ENCODE peak calls at places on chromosomes 11 and 22, in six cellular contexts. G is left lung, J is GM13976, V is fibroblast of lung, B is stomach, C is ovary. U is an unnamed sample.

GRCh38 chr11:44781697-44782096 is 54.9 kb downstream of the TSPAN18 start:
- DNase-seq in G (no peak), J (no peak), V (no peak), B (no peak), C (no peak), U (no peak)

GRCh38 chr11:64268687-64269379 is 15.6 kb downstream of the BAD start:
- DNase-seq in G (peak; percentile 79), J (peak; percentile 72), V (peak; percentile 68), B (peak; percentile 69), C (peak; percentile 90), U (no peak)

GRCh38 chr22:44622147-44622427 is 79.9 kb upstream of the PRR5 start:
- DNase-seq in G (no peak), J (no peak), V (no peak), B (no peak), C (no peak), U (no peak)

GRCh38 chr11:44223261-44223660 is 86.7 kb downstream of the ALX4 start:
- DNase-seq in G (no peak), J (no peak), V (peak; percentile 60), B (no peak), C (no peak), U (no peak)

GRCh38 chr22:36506637-36507517 is at the start of gene FOXRED2:
- DNase-seq in G (peak; percentile 87), J (peak; percentile 99), V (peak; percentile 67), B (peak; percentile 93), C (peak; percentile 90), U (peak; percentile 92)

GRCh38 chr11:114265084-114265878 is 30.9 kb upstream of the NNMT start:
- DNase-seq in G (no peak), J (no peak), V (no peak), B (no peak), C (no peak), U (no peak)

GRCh38 chr11:44506375-44507016 is 59.0 kb upstream of the CD82 start:
- DNase-seq in G (no peak), J (no peak), V (no peak), B (no peak), C (no peak), U (no peak)

GRCh38 chr22:50732681-50733080 is 5.3 kb upstream of the ACR start:
- DNase-seq in G (no peak), J (no peak), V (no peak), B (no peak), C (no peak), U (peak; percentile 4)

GRCh38 chr22:21673534-21674321 is 7.9 kb downstream of the PPIL2 start:
- DNase-seq in G (no peak), J (no peak), V (no peak), B (no peak), C (no peak), U (no peak)
- TF ChIP-seq CTCF in G (no peak), J (no peak), V (no peak), B (no peak), C (no peak), U (no peak)

GRCh38 chr22:48902001-48902869 is 925.4 kb downstream of the BRD1 start:
- DNase-seq in G (no peak), J (no peak), V (no peak), B (no peak), C (no peak), U (no peak)
- TF ChIP-seq CTCF in G (no peak), J (no peak), V (no peak), B (no peak), C (no peak), U (no peak)

GRCh38 chr11:59145534-59145933 is 2.9 kb downstream of the FAM111A start:
- DNase-seq in G (no peak), J (no peak), V (no peak), B (no peak), C (no peak), U (no peak)

GRCh38 chr11:59142530-59143507 is at the start of gene FAM111A:
- DNase-seq in G (peak; percentile 94), J (peak; percentile 86), V (peak; percentile 89), B (peak; percentile 92), C (peak; percentile 81), U (peak; percentile 75)

GRCh38 chr11:59141673-59142460 is 789 bp upstream of the FAM111A start:
- DNase-seq in G (no peak), J (no peak), V (peak; percentile 75), B (no peak), C (no peak), U (no peak)

GRCh38 chr11:59144096-59144495 is 1.4 kb downstream of the FAM111A start:
- DNase-seq in G (no peak), J (no peak), V (no peak), B (no peak), C (no peak), U (no peak)

GRCh38 chr11:59144579-59145345 is 2.1 kb downstream of the FAM111A start:
- DNase-seq in G (peak; percentile 86), J (peak; percentile 88), V (peak; percentile 79), B (peak; percentile 76), C (peak; percentile 78), U (peak; percentile 56)
- TF ChIP-seq CTCF in G (no peak), J (peak; percentile 28), V (no peak), B (no peak), C (no peak), U (no peak)

GRCh38 chr22:49213731-49214352 is 613.8 kb downstream of the BRD1 start:
- DNase-seq in G (peak; percentile 12), J (no peak), V (no peak), B (peak; percentile 17), C (peak; percentile 1), U (no peak)

GRCh38 chr22:49211176-49211575 is 616.5 kb downstream of the BRD1 start:
- DNase-seq in G (peak; percentile 8), J (no peak), V (no peak), B (no peak), C (peak; percentile 1), U (no peak)

GRCh38 chr22:49212002-49212401 is 615.7 kb downstream of the BRD1 start:
- DNase-seq in G (no peak), J (no peak), V (no peak), B (peak; percentile 23), C (no peak), U (no peak)

GRCh38 chr22:49210606-49211005 is 617.1 kb downstream of the BRD1 start:
- DNase-seq in G (peak; percentile 4), J (no peak), V (no peak), B (no peak), C (peak; percentile 1), U (no peak)

GRCh38 chr22:49212466-49212865 is 615.2 kb downstream of the BRD1 start:
- DNase-seq in G (peak; percentile 22), J (no peak), V (no peak), B (peak; percentile 9), C (no peak), U (no peak)
- TF ChIP-seq CTCF in G (no peak), J (no peak), V (no peak), B (no peak), C (no peak), U (no peak)

GRCh38 chr11:37710031-37710430 is 1112.0 kb upstream of the RAG2 start:
- DNase-seq in G (no peak), J (no peak), V (peak; percentile 91), B (no peak), C (no peak), U (no peak)

GRCh38 chr11:37712246-37712645 is 1114.2 kb upstream of the RAG2 start:
- DNase-seq in G (no peak), J (no peak), V (peak; percentile 15), B (no peak), C (no peak), U (no peak)
- TF ChIP-seq CTCF in G (no peak), J (no peak), V (peak; percentile 16), B (no peak), C (no peak), U (no peak)

DNA sequence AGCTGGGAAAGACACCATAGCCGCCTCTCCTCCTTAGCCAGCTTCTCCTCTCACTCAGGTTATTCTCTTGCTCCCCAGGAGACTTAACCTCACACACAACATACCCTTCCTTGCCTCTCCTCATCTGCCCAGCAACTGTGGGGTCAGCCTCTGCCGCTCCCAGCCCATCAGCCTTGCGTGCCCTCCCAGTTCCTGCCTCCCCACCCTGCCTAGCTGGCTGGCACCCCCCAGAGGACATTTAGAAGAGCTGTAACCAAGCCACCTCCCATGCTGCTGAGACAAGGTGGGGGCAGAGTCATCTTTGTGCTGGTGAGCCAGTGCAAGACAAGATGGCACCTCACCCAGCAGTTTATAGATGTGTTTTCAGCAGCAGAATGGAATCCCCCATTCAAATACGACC is 38.2 kb downstream of the TOM1 start:
- DNase-seq in G (no peak), J (no peak), V (no peak), B (no peak), C (no peak), U (no peak)
- TF ChIP-seq CTCF in G (no peak), J (peak; percentile 10), V (no peak), B (no peak), C (no peak), U (no peak)

DNA sequence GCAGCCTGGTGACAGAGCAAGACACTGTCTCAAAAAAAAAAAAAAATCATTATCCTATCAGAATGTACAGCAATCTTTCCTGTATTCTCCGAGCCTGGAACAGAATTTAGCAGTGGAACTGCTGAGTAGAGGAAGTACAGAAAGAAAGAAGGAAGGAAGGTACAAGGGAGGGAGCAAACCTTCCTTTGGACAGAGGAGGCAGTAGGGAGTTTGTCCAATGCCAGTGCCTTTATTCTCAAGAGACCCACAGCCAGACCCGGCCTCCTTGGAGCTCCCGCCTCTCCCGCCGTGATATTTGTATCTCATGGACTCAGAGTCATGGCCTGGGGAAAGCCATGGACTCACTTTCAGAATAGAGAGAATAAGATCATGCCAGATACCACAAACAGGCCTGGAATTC is 37.7 kb upstream of the LRRC55 start:
- DNase-seq in G (no peak), J (no peak), V (no peak), B (no peak), C (no peak), U (no peak)
- TF ChIP-seq CTCF in G (no peak), J (no peak), V (no peak), B (no peak), C (no peak), U (no peak)

U was measured in natural killer cell.